ENCODE peak calls at places on chromosomes 13 and 19, in four cellular contexts. One of them, this sample, is unnamed.

GRCh38 chr13:114061047-114061446 is 71.4 kb downstream of the RASA3 start:
- DNase-seq in pancreas: no peak
- DNase-seq in astrocyte: no peak
- DNase-seq in endothelial cell of umbilical vein: no peak
- DNase-seq in this sample: no peak

GRCh38 chr13:32645854-32646253 is 59.6 kb downstream of the PDS5B start:
- DNase-seq in pancreas: no peak
- DNase-seq in astrocyte: no peak
- DNase-seq in endothelial cell of umbilical vein: no peak
- DNase-seq in this sample: no peak

GRCh38 chr19:28874742-28875141 is 338.2 kb downstream of the UQCRFS1 start:
- DNase-seq in pancreas: no peak
- DNase-seq in astrocyte: no peak
- DNase-seq in endothelial cell of umbilical vein: no peak
- DNase-seq in this sample: no peak

GRCh38 chr13:95481051-95481775 is 71.3 kb upstream of the CLDN10 start:
- DNase-seq in pancreas: peak
- DNase-seq in astrocyte: no peak
- DNase-seq in endothelial cell of umbilical vein: peak
- DNase-seq in this sample: no peak

GRCh38 chr13:21546372-21546771 is 57.6 kb downstream of the MICU2 start:
- DNase-seq in pancreas: no peak
- DNase-seq in astrocyte: no peak
- DNase-seq in endothelial cell of umbilical vein: no peak
- DNase-seq in this sample: peak

GRCh38 chr13:27043013-27043412 is 128.6 kb downstream of the USP12 start:
- DNase-seq in pancreas: no peak
- DNase-seq in astrocyte: peak
- DNase-seq in endothelial cell of umbilical vein: peak
- DNase-seq in this sample: peak

GRCh38 chr13:50526771-50527567 is 316.5 kb downstream of the DLEU7 start:
- DNase-seq in pancreas: no peak
- DNase-seq in astrocyte: no peak
- DNase-seq in endothelial cell of umbilical vein: no peak
- DNase-seq in this sample: no peak

GRCh38 chr13:111280226-111280625 is 40.2 kb upstream of the TEX29 start:
- DNase-seq in pancreas: no peak
- DNase-seq in astrocyte: no peak
- DNase-seq in endothelial cell of umbilical vein: no peak
- DNase-seq in this sample: no peak

GRCh38 chr13:112895521-112896465 is 73.2 kb upstream of the MCF2L start:
- DNase-seq in pancreas: no peak
- DNase-seq in astrocyte: no peak
- DNase-seq in endothelial cell of umbilical vein: no peak
- DNase-seq in this sample: no peak

GRCh38 chr13:109576331-109576813 is 210.0 kb downstream of the IRS2 start:
- DNase-seq in pancreas: no peak
- DNase-seq in astrocyte: no peak
- DNase-seq in endothelial cell of umbilical vein: no peak
- DNase-seq in this sample: no peak

GRCh38 chr13:43848250-43848649 is 31.3 kb downstream of the CCDC122 start:
- DNase-seq in pancreas: no peak
- DNase-seq in astrocyte: peak
- DNase-seq in endothelial cell of umbilical vein: peak
- DNase-seq in this sample: peak

GRCh38 chr19:15934332-15935078 is at the start of gene CYP4F11:
- DNase-seq in pancreas: peak
- DNase-seq in astrocyte: no peak
- DNase-seq in endothelial cell of umbilical vein: no peak
- DNase-seq in this sample: no peak

GRCh38 chr19:33905937-33906577 is 109.4 kb downstream of the KCTD15 start:
- DNase-seq in pancreas: peak
- DNase-seq in astrocyte: no peak
- DNase-seq in endothelial cell of umbilical vein: peak
- DNase-seq in this sample: peak

GRCh38 chr19:33903489-33903850 is 106.8 kb downstream of the KCTD15 start:
- DNase-seq in pancreas: peak
- DNase-seq in astrocyte: no peak
- DNase-seq in endothelial cell of umbilical vein: no peak
- DNase-seq in this sample: no peak

GRCh38 chr19:33906578-33907335 is 110.1 kb downstream of the KCTD15 start:
- DNase-seq in pancreas: peak
- DNase-seq in astrocyte: peak
- DNase-seq in endothelial cell of umbilical vein: peak
- DNase-seq in this sample: peak

GRCh38 chr19:33904681-33905080 is 108.0 kb downstream of the KCTD15 start:
- DNase-seq in pancreas: peak
- DNase-seq in astrocyte: peak
- DNase-seq in endothelial cell of umbilical vein: peak
- DNase-seq in this sample: peak

DNA sequence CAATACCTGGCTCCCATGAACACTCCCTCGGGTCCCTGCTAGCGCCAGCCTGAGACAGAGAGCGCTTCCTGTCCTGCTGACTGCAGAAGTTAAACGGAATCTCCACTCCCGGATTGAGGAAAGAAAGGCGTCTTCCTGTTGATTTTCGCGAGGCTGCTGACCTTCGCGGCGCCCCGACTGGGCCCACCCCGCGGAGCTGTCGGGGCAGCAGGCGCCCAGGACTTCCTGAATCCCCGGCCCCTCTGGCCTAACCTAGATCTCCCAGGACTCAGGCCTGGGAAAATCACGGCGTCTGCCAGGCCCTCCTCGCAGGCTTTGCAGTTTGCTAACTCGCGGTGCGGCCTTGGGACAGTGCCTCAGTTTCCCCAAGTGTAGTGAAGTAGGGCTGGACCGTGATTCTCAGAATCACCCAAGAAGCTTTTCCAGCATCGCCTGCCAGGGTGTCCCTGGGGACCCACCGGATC is 108.8 kb downstream of the KCTD15 start:
- DNase-seq in pancreas: no peak
- DNase-seq in astrocyte: no peak
- DNase-seq in endothelial cell of umbilical vein: peak
- DNase-seq in this sample: peak
- H3K4me3 ChIP-seq in pancreas: peak
- H3K4me3 ChIP-seq in astrocyte: peak
- H3K4me3 ChIP-seq in endothelial cell of umbilical vein: peak
- H3K4me3 ChIP-seq in this sample: peak

DNA sequence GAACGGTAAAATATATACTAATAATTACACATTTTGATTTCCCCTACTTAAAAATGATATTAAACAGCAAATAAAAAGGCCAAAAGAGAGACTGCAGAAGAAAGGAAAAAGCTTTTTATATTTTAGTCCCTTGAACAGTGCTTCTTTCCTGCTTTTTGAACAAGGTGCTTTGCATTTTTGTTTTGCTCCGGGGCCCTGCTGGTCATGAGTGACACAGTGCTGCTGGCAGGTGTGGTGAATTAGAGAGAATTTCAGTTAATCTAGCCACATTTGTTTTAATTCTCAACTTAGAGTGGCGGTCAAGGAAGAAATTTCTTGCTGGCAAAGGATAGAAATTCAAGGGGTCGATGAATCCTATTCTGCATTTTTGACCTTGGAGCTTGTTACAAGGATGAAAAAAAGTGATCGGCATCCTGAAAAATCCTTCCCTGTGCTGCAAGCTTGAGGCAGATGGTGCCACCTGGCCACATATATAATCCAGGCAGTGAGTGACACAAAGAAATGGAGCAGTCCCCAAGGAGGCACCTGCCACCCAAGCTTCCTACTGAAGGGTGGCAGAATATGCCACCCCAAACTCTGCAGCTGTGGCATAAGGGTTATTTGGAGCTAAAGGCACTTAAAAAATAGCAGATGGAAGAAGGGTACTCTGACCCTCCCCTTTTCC is 15.6 kb downstream of the TMEM272 start:
- DNase-seq in pancreas: no peak
- DNase-seq in astrocyte: no peak
- DNase-seq in endothelial cell of umbilical vein: no peak
- DNase-seq in this sample: no peak
- TF ChIP-seq CTCF in pancreas: no peak
- TF ChIP-seq CTCF in astrocyte: no peak
- TF ChIP-seq CTCF in endothelial cell of umbilical vein: no peak
- TF ChIP-seq CTCF in this sample: no peak

GRCh38 chr19:55275851-55276719 is 3.8 kb downstream of the HSPBP1 start:
- DNase-seq in pancreas: no peak
- DNase-seq in astrocyte: no peak
- DNase-seq in endothelial cell of umbilical vein: no peak
- DNase-seq in this sample: no peak

GRCh38 chr19:55278391-55279135 is 1.3 kb downstream of the HSPBP1 start:
- DNase-seq in pancreas: no peak
- DNase-seq in astrocyte: no peak
- DNase-seq in endothelial cell of umbilical vein: no peak
- DNase-seq in this sample: no peak

GRCh38 chr19:55277494-55277893 is 2.4 kb downstream of the HSPBP1 start:
- DNase-seq in pancreas: no peak
- DNase-seq in astrocyte: no peak
- DNase-seq in endothelial cell of umbilical vein: no peak
- DNase-seq in this sample: no peak

GRCh38 chr19:55279376-55279772 is 536 bp downstream of the HSPBP1 start:
- DNase-seq in pancreas: no peak
- DNase-seq in astrocyte: no peak
- DNase-seq in endothelial cell of umbilical vein: no peak
- DNase-seq in this sample: no peak

GRCh38 chr19:55276720-55277430 is 3.0 kb downstream of the HSPBP1 start:
- DNase-seq in pancreas: no peak
- DNase-seq in astrocyte: no peak
- DNase-seq in endothelial cell of umbilical vein: no peak
- DNase-seq in this sample: no peak
- H3K4me3 ChIP-seq in pancreas: no peak
- H3K4me3 ChIP-seq in astrocyte: no peak
- H3K4me3 ChIP-seq in endothelial cell of umbilical vein: no peak
- H3K4me3 ChIP-seq in this sample: no peak

GRCh38 chr19:4057913-4058695 is 8.6 kb downstream of the ZBTB7A start:
- DNase-seq in pancreas: peak
- DNase-seq in astrocyte: peak
- DNase-seq in endothelial cell of umbilical vein: peak
- DNase-seq in this sample: peak
- TF ChIP-seq CTCF in pancreas: no peak
- TF ChIP-seq CTCF in astrocyte: no peak
- TF ChIP-seq CTCF in endothelial cell of umbilical vein: peak
- TF ChIP-seq CTCF in this sample: peak

GRCh38 chr13:34722931-34723330 is 219.1 kb upstream of the NBEA start:
- DNase-seq in pancreas: no peak
- DNase-seq in astrocyte: no peak
- DNase-seq in endothelial cell of umbilical vein: no peak
- DNase-seq in this sample: no peak

GRCh38 chr13:34720618-34721017 is 221.5 kb upstream of the NBEA start:
- DNase-seq in pancreas: no peak
- DNase-seq in astrocyte: no peak
- DNase-seq in endothelial cell of umbilical vein: no peak
- DNase-seq in this sample: no peak

GRCh38 chr13:34721631-34722144 is 220.4 kb upstream of the NBEA start:
- DNase-seq in pancreas: no peak
- DNase-seq in astrocyte: no peak
- DNase-seq in endothelial cell of umbilical vein: no peak
- DNase-seq in this sample: no peak

GRCh38 chr13:34719060-34719875 is 222.8 kb upstream of the NBEA start:
- DNase-seq in pancreas: no peak
- DNase-seq in astrocyte: no peak
- DNase-seq in endothelial cell of umbilical vein: peak
- DNase-seq in this sample: no peak
- H3K4me3 ChIP-seq in pancreas: no peak
- H3K4me3 ChIP-seq in astrocyte: no peak
- H3K4me3 ChIP-seq in endothelial cell of umbilical vein: no peak
- H3K4me3 ChIP-seq in this sample: no peak

GRCh38 chr13:93233997-93234416 is 7.4 kb downstream of the GPC6 start:
- DNase-seq in pancreas: no peak
- DNase-seq in astrocyte: no peak
- DNase-seq in endothelial cell of umbilical vein: no peak
- DNase-seq in this sample: peak
- TF ChIP-seq CTCF in pancreas: no peak
- TF ChIP-seq CTCF in astrocyte: no peak
- TF ChIP-seq CTCF in endothelial cell of umbilical vein: no peak
- TF ChIP-seq CTCF in this sample: peak

This sample was measured in choroid plexus epithelial cell.